ENCODE peak calls at places on chromosomes 1 and 21, in eight cellular contexts. One of them, this sample, is unnamed.

GRCh38 chr1:115976062-115976899 is at the start of gene SLC22A15:
- DNase-seq in activated naive CD4-positive, alpha-beta T cell: no peak
- DNase-seq in NCI-H345: peak
- DNase-seq in H9: peak
- DNase-seq in fibroblast of mammary gland: peak
- DNase-seq in substantia nigra: peak
- DNase-seq in transverse colon: peak
- DNase-seq in tibial nerve: peak
- DNase-seq in this sample: peak

GRCh38 chr1:194056169-194056568 is 869.8 kb upstream of the B3GALT2 start:
- DNase-seq in activated naive CD4-positive, alpha-beta T cell: no peak
- DNase-seq in NCI-H345: no peak
- DNase-seq in H9: no peak
- DNase-seq in fibroblast of mammary gland: no peak
- DNase-seq in substantia nigra: no peak
- DNase-seq in transverse colon: no peak
- DNase-seq in tibial nerve: no peak
- DNase-seq in this sample: no peak

GRCh38 chr1:67126111-67126746 is 8.5 kb downstream of the C1orf141 start:
- DNase-seq in activated naive CD4-positive, alpha-beta T cell: no peak
- DNase-seq in NCI-H345: no peak
- DNase-seq in H9: no peak
- DNase-seq in fibroblast of mammary gland: peak
- DNase-seq in substantia nigra: no peak
- DNase-seq in transverse colon: no peak
- DNase-seq in tibial nerve: no peak
- DNase-seq in this sample: no peak

GRCh38 chr1:9482403-9482802 is 56.9 kb upstream of the SLC25A33 start:
- DNase-seq in activated naive CD4-positive, alpha-beta T cell: no peak
- DNase-seq in NCI-H345: no peak
- DNase-seq in H9: no peak
- DNase-seq in fibroblast of mammary gland: no peak
- DNase-seq in substantia nigra: no peak
- DNase-seq in transverse colon: no peak
- DNase-seq in tibial nerve: no peak
- DNase-seq in this sample: no peak

GRCh38 chr1:111157425-111157824 is 17.4 kb downstream of the CEPT1 start:
- DNase-seq in activated naive CD4-positive, alpha-beta T cell: no peak
- DNase-seq in NCI-H345: no peak
- DNase-seq in H9: no peak
- DNase-seq in fibroblast of mammary gland: no peak
- DNase-seq in substantia nigra: no peak
- DNase-seq in transverse colon: no peak
- DNase-seq in tibial nerve: no peak
- DNase-seq in this sample: no peak

GRCh38 chr1:200372095-200372884 is 37.5 kb downstream of the ZNF281 start:
- DNase-seq in activated naive CD4-positive, alpha-beta T cell: no peak
- DNase-seq in NCI-H345: no peak
- DNase-seq in H9: no peak
- DNase-seq in fibroblast of mammary gland: peak
- DNase-seq in substantia nigra: no peak
- DNase-seq in transverse colon: no peak
- DNase-seq in tibial nerve: no peak
- DNase-seq in this sample: peak

GRCh38 chr21:33039542-33039941 is 13.8 kb downstream of the OLIG2 start:
- DNase-seq in activated naive CD4-positive, alpha-beta T cell: no peak
- DNase-seq in NCI-H345: no peak
- DNase-seq in H9: no peak
- DNase-seq in fibroblast of mammary gland: no peak
- DNase-seq in substantia nigra: peak
- DNase-seq in transverse colon: no peak
- DNase-seq in tibial nerve: peak
- DNase-seq in this sample: no peak

GRCh38 chr1:34408011-34408410 is 231.3 kb downstream of the C1orf94 start:
- DNase-seq in activated naive CD4-positive, alpha-beta T cell: no peak
- DNase-seq in NCI-H345: no peak
- DNase-seq in H9: no peak
- DNase-seq in fibroblast of mammary gland: no peak
- DNase-seq in substantia nigra: no peak
- DNase-seq in transverse colon: no peak
- DNase-seq in tibial nerve: no peak
- DNase-seq in this sample: no peak

GRCh38 chr1:54485417-54485816 is 62.6 kb upstream of the ACOT11 start:
- DNase-seq in activated naive CD4-positive, alpha-beta T cell: no peak
- DNase-seq in NCI-H345: no peak
- DNase-seq in H9: no peak
- DNase-seq in fibroblast of mammary gland: no peak
- DNase-seq in substantia nigra: no peak
- DNase-seq in transverse colon: no peak
- DNase-seq in tibial nerve: no peak
- DNase-seq in this sample: no peak

GRCh38 chr1:200150721-200151120 is 123.2 kb downstream of the NR5A2 start:
- DNase-seq in activated naive CD4-positive, alpha-beta T cell: no peak
- DNase-seq in NCI-H345: peak
- DNase-seq in H9: no peak
- DNase-seq in fibroblast of mammary gland: peak
- DNase-seq in substantia nigra: no peak
- DNase-seq in transverse colon: no peak
- DNase-seq in tibial nerve: no peak
- DNase-seq in this sample: peak